ENCODE peak calls at places on chromosomes 4 and X, in ten cellular contexts. H is endodermal cell; S is NCI-H2029 treated with DMSO at 0.1 percent for 48 hours; M is CD4-positive, alpha-beta T cell; A is SK-N-MC; T is substantia nigra; Y is GM13977; C is GM04504; W is mucosa of gallbladder; K is stimulated activated naive B cell treated with anti-CD40 and anti-IgM and Interleukin-4, amounts not matched to agents 10 μg/mL and 1 μg/mL and 100 μg/mL, for 72 hours. F is an unnamed sample.

GRCh38 chr4:142352682-142353081 is 493.4 kb downstream of the INPP4B start:
- DNase-seq in H (no peak), S (no peak), M (no peak), A (no peak), T (no peak), Y (no peak), C (no peak), W (no peak), K (no peak), F (no peak)

GRCh38 chr4:73387552-73387951 is 16.5 kb upstream of the ALB start:
- DNase-seq in H (no peak), S (no peak), M (no peak), A (no peak), T (no peak), Y (peak), C (no peak), W (no peak), K (no peak), F (no peak)

GRCh38 chr4:45284400-45285085 is 558.2 kb upstream of the GNPDA2 start:
- DNase-seq in H (no peak), S (no peak), M (no peak), A (no peak), T (no peak), Y (no peak), C (no peak), W (no peak), K (no peak), F (no peak)

GRCh38 chrX:40734956-40735317 is 405 bp downstream of the MED14 start:
- DNase-seq in H (no peak), S (no peak), M (peak), A (no peak), T (no peak), Y (no peak), C (no peak), W (no peak), K (no peak), F (no peak)

GRCh38 chrX:110310896-110311295 is 7.0 kb downstream of the AMMECR1 start:
- DNase-seq in H (no peak), S (no peak), M (peak), A (no peak), T (no peak), Y (peak), C (no peak), W (no peak), K (no peak), F (no peak)

GRCh38 chr4:147492761-147493160 is 11.9 kb downstream of the EDNRA start:
- DNase-seq in H (no peak), S (no peak), M (no peak), A (no peak), T (no peak), Y (no peak), C (peak), W (peak), K (no peak), F (no peak)

GRCh38 chrX:98398542-98398941 is 1514.8 kb downstream of the RPA4 start:
- DNase-seq in H (no peak), S (no peak), M (no peak), A (no peak), T (no peak), Y (no peak), C (no peak), W (no peak), K (no peak), F (no peak)

GRCh38 chrX:150200820-150201287 is 162.3 kb upstream of the MAMLD1 start:
- DNase-seq in H (no peak), S (peak), M (no peak), A (no peak), T (no peak), Y (peak), C (peak), W (peak), K (peak), F (peak)

GRCh38 chr4:146222313-146222712 is 8.0 kb downstream of the REELD1 start:
- DNase-seq in H (no peak), S (no peak), M (no peak), A (no peak), T (no peak), Y (no peak), C (peak), W (no peak), K (no peak), F (no peak)

GRCh38 chr4:143186202-143186601 is 1.5 kb downstream of the USP38 start:
- DNase-seq in H (no peak), S (no peak), M (no peak), A (no peak), T (no peak), Y (no peak), C (no peak), W (no peak), K (no peak), F (no peak)

GRCh38 chr4:121195649-121196048 is 31.5 kb upstream of the TNIP3 start:
- DNase-seq in H (no peak), S (no peak), M (no peak), A (no peak), T (no peak), Y (no peak), C (no peak), W (no peak), K (no peak), F (no peak)

F was measured in activated CD8-positive, alpha-beta memory T cell treated with anti-CD3 and anti-CD28 coated beads for 48 hours.